ENCODE peak calls at places on chromosomes 2 and 18, in four cellular contexts. G, R, T and U are unnamed samples.

GRCh38 chr2:55045685-55046221 is 4.5 kb downstream of the RTN4 start:
- DNase-seq in G (no peak), R (no peak), T (no peak), U (no peak)

GRCh38 chr2:11533278-11534077 is at the start of gene GREB1:
- DNase-seq in G (no peak), R (no peak), T (no peak), U (no peak)

GRCh38 chr2:101469863-101470262 is 5.0 kb downstream of the RFX8 start:
- DNase-seq in G (no peak), R (no peak), T (no peak), U (no peak)

GRCh38 chr18:50853863-50854271 is 25.1 kb upstream of the ME2 start:
- DNase-seq in G (no peak), R (no peak), T (peak; percentile 57), U (no peak)

GRCh38 chr18:8561123-8561905 is 47.9 kb upstream of the RAB12 start:
- DNase-seq in G (no peak), R (no peak), T (no peak), U (no peak)

GRCh38 chr2:196277002-196277401 is 105.6 kb upstream of the STK17B start:
- DNase-seq in G (no peak), R (no peak), T (no peak), U (no peak)

GRCh38 chr18:41096504-41096903 is 858.5 kb upstream of the PIK3C3 start:
- DNase-seq in G (no peak), R (no peak), T (no peak), U (no peak)

GRCh38 chr2:119684553-119684952 is 5.6 kb downstream of the TMEM177 start:
- DNase-seq in G (peak; percentile 33), R (no peak), T (no peak), U (no peak)

GRCh38 chr18:23058746-23059440 is 76.4 kb upstream of the CABLES1 start:
- DNase-seq in G (no peak), R (no peak), T (no peak), U (no peak)

GRCh38 chr18:12247946-12248345 is 6.2 kb upstream of the CIDEA start:
- DNase-seq in G (no peak), R (no peak), T (no peak), U (no peak)

GRCh38 chr18:52716926-52717325 is 376.9 kb downstream of the DCC start:
- DNase-seq in G (no peak), R (peak; percentile 25), T (peak; percentile 73), U (no peak)

GRCh38 chr2:232327089-232328037 is 51.2 kb upstream of the ALPP start:
- DNase-seq in G (peak; percentile 69), R (peak; percentile 62), T (peak; percentile 80), U (peak; percentile 67)

GRCh38 chr2:96556441-96557330 is 20.1 kb downstream of the ARID5A start:
- DNase-seq in G (no peak), R (no peak), T (peak; percentile 68), U (no peak)

GRCh38 chr2:162245051-162245450 is 1.8 kb upstream of the FAP start:
- DNase-seq in G (no peak), R (no peak), T (no peak), U (no peak)

GRCh38 chr18:24214913-24215312 is 76.1 kb downstream of the CABYR start:
- DNase-seq in G (no peak), R (no peak), T (no peak), U (no peak)

GRCh38 chr2:233544079-233544690 is 22.4 kb downstream of the USP40 start:
- DNase-seq in G (no peak), R (no peak), T (peak; percentile 21), U (no peak)

GRCh38 chr2:19504400-19505198 is 146.2 kb upstream of the OSR1 start:
- DNase-seq in G (no peak), R (no peak), T (no peak), U (no peak)

GRCh38 chr2:176172007-176172747 is 15.1 kb downstream of the HOXD3 start:
- DNase-seq in G (no peak), R (no peak), T (no peak), U (no peak)

GRCh38 chr2:95274291-95275150 is at the start of gene PROM2:
- DNase-seq in G (peak; percentile 62), R (peak; percentile 94), T (peak; percentile 88), U (no peak)

GRCh38 chr2:28546242-28546641 is 50.4 kb downstream of the PLB1 start:
- DNase-seq in G (no peak), R (no peak), T (no peak), U (no peak)

GRCh38 chr2:28544915-28545589 is 49.2 kb downstream of the PLB1 start:
- DNase-seq in G (no peak), R (no peak), T (peak; percentile 59), U (no peak)

GRCh38 chr2:28544405-28544914 is 48.6 kb downstream of the PLB1 start:
- DNase-seq in G (no peak), R (no peak), T (peak; percentile 49), U (no peak)

GRCh38 chr2:28547223-28547860 is 51.5 kb downstream of the PLB1 start:
- DNase-seq in G (no peak), R (no peak), T (no peak), U (no peak)

DNA sequence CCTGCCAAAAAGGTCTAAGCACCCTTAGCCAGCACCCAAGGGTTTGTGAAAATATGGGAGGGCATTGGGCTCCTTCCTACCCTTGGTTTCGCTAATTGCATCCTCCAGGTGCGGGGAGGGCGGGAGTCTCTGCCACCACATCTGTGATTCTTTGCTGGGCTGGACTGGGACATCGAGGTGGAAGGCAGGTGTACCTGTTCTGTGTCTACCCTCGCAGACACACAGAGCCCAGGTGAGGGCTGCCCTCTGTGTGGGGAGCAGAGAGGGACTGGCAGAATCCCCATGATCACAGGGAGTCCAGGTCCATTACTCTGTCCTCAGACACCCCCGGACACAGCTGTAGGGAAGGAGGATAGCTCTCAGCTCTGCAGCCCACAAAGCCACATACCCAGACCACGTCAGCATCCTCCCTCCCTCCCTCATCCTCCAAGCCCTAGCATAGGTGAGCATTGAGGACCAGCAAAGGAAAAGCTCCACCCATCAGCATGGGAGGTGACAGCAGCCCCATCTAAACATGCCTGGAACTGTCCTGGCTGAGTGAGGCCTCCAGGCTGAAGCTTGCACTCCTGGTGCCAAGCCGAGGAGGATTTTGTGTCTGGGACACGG is 49.8 kb downstream of the PLB1 start:
- DNase-seq in G (no peak), R (no peak), T (peak; percentile 24), U (no peak)
- H3K4me3 ChIP-seq in G (no peak overlapping the region), R (no peak overlapping the region), T (no peak overlapping the region), U (no peak overlapping the region)

GRCh38 chr2:76378140-76378539 is 667.4 kb upstream of the GCFC2 start:
- DNase-seq in G (no peak), R (no peak), T (no peak), U (no peak)
- H3K27ac ChIP-seq in G (no peak overlapping the region), R (no peak overlapping the region), T (no peak overlapping the region), U (no peak overlapping the region)

GRCh38 chr2:62382757-62383156 is 123.2 kb downstream of the TMEM17 start:
- DNase-seq in G (no peak), R (no peak), T (no peak), U (no peak)

GRCh38 chr2:62379576-62379975 is 126.4 kb downstream of the TMEM17 start:
- DNase-seq in G (no peak), R (no peak), T (no peak), U (no peak)

GRCh38 chr2:62381672-62382071 is 124.3 kb downstream of the TMEM17 start:
- DNase-seq in G (no peak), R (no peak), T (no peak), U (no peak)

GRCh38 chr2:62382122-62382521 is 123.9 kb downstream of the TMEM17 start:
- DNase-seq in G (no peak), R (no peak), T (no peak), U (no peak)

GRCh38 chr2:62383843-62384242 is 122.2 kb downstream of the TMEM17 start:
- DNase-seq in G (no peak), R (no peak), T (no peak), U (no peak)
- H3K4me3 ChIP-seq in G (no peak overlapping the region), R (no peak overlapping the region), T (no peak overlapping the region), U (no peak overlapping the region)

GRCh38 chr18:32612651-32613050 is 142.0 kb upstream of the GAREM1 start:
- DNase-seq in G (no peak), R (no peak), T (no peak), U (no peak)
- H3K27ac ChIP-seq in G (no peak overlapping the region), R (no peak overlapping the region), T (no peak overlapping the region), U (no peak overlapping the region)

DNA sequence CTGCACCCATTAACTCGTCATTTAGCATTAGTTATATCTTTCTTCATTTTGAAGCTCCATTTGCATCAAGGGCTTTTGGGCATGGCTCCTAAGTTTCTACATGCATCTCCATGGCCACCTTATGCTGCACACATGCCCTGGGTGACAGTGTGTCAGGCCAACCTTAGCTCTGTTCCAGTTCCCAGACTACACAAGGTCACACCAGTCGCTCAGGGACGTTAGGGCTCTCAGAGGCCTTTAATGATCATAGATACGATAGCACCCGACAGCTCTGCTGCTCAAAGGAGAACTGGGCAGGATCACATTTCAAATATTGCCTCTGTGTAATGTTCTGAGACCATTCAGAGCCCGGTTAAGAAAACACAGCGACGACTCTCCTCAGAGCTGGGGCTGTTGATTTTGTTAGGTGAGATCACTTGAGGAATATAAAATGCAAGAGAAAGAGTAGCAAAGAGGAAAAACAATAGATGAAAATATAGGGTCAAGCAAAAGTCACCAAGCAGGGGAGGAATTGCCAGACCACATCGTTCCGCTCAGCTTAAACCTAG is 166.6 kb upstream of the TANK start:
- DNase-seq in G (no peak), R (peak; percentile 40), T (no peak), U (no peak)
- H3K4me3 ChIP-seq in G (no peak overlapping the region), R (no peak overlapping the region), T (no peak overlapping the region), U (no peak overlapping the region)